ENCODE peak calls at places on chromosomes 1 and 21, in seven cellular contexts. Q is HepG2, X is SK-N-SH, N is GM12892, P is K562, B is H1, K is GM12878. I is an unnamed sample.

GRCh38 chr1:20521960-20522861 is 14.3 kb upstream of the MUL1 start:
- DNase-seq in Q (peak; percentile 57), P (peak; percentile 84), X (peak; percentile 69), K (peak; percentile 20), B (peak; percentile 94), N (no peak), I (peak; percentile 25)

GRCh38 chr1:228452194-228453021 is 34.8 kb upstream of the RNF187 start:
- DNase-seq in B (peak; percentile 45), X (no peak), Q (no peak), P (peak; percentile 79), N (no peak), K (no peak), I (no peak)

GRCh38 chr21:42650441-42651421 is 2.7 kb upstream of the PDE9A start:
- DNase-seq in K (no peak), X (no peak), N (no peak), Q (no peak), B (no peak), P (no peak), I (no peak)

GRCh38 chr1:98172022-98172421 is 251.2 kb upstream of the DPYD start:
- DNase-seq in K (no peak), P (no peak), X (no peak), Q (no peak), B (no peak), N (no peak), I (no peak)

GRCh38 chr1:221877365-221877764 is 135.5 kb upstream of the DUSP10 start:
- DNase-seq in P (no peak), B (no peak), K (no peak), X (no peak), Q (no peak), N (no peak), I (no peak)

GRCh38 chr1:115099693-115100050 is 10.4 kb upstream of the TSPAN2 start:
- DNase-seq in K (no peak), Q (no peak), B (no peak), N (no peak), P (no peak), X (no peak), I (no peak)

GRCh38 chr1:33394716-33395115 is 36.2 kb downstream of the PHC2 start:
- DNase-seq in P (no peak), B (no peak), Q (no peak), X (no peak), K (no peak), N (no peak), I (no peak)

GRCh38 chr1:246418565-246419312 is 88.3 kb downstream of the SMYD3 start:
- DNase-seq in N (no peak), Q (no peak), X (no peak), B (no peak), K (no peak), P (no peak), I (no peak)

GRCh38 chr1:223378754-223379153 is 14.5 kb upstream of the CCDC185 start:
- DNase-seq in Q (no peak), K (no peak), P (peak; percentile 55), X (no peak), B (no peak), N (no peak), I (no peak)

GRCh38 chr1:153509729-153510354 is 25.9 kb downstream of the S100A6 start:
- DNase-seq in K (no peak), B (no peak), X (peak; percentile 73), P (peak; percentile 68), Q (peak; percentile 37), N (peak; percentile 51), I (no peak)

GRCh38 chr1:154546264-154547043 is 12.0 kb downstream of the UBE2Q1 start:
- DNase-seq in K (peak; percentile 13), X (peak; percentile 88), Q (peak; percentile 72), P (peak; percentile 80), B (peak; percentile 73), N (peak; percentile 67), I (peak; percentile 77)

GRCh38 chr1:170162385-170163226 is 16.8 kb downstream of the NTMT2 start:
- DNase-seq in N (no peak), B (no peak), Q (peak; percentile 9), X (no peak), K (no peak), P (no peak), I (no peak)

GRCh38 chr1:29047142-29047541 is 76.6 kb downstream of the TMEM200B start:
- DNase-seq in K (no peak), X (no peak), B (no peak), P (no peak), N (no peak), Q (no peak), I (no peak)

GRCh38 chr1:192703283-192704206 is 67.6 kb downstream of the RGS13 start:
- DNase-seq in N (no peak), K (peak; percentile 16), X (no peak), P (no peak), Q (no peak), B (no peak), I (no peak)

GRCh38 chr1:192706936-192707335 is 71.0 kb downstream of the RGS13 start:
- DNase-seq in B (no peak), K (no peak), X (no peak), N (no peak), P (no peak), Q (no peak), I (no peak)

GRCh38 chr1:192707978-192708547 is 72.1 kb downstream of the RGS13 start:
- DNase-seq in N (no peak), X (no peak), K (no peak), P (no peak), Q (peak; percentile 16), B (no peak), I (no peak)

GRCh38 chr1:192702212-192702993 is 66.5 kb downstream of the RGS13 start:
- DNase-seq in K (no peak), B (no peak), P (no peak), N (no peak), X (no peak), Q (peak; percentile 87), I (no peak)

DNA sequence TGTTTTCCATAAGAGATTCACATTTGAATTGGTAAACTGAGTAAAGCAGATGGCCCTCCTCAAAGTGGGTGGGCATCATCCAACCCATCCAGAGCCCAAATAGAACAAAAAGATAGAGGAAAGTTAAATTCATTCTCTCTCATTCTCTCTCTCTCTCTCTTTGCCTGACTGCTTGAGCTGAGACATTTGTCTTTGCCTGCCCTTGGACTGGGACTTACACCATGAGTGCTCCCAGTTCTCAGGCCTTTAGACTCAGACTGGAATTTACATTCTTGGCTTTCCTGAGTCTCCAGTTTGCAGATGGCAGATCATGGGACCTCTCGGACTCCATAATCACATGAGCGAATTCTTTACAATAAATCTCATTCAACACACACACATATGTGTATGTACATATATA is 69.6 kb downstream of the RGS13 start:
- DNase-seq in X (no peak), N (no peak), K (no peak), Q (no peak), P (no peak), B (no peak), I (no peak)
- TF ChIP-seq TAF1 in X (no peak), N (no peak), K (no peak), Q (no peak), P (no peak), B (no peak), I (no peak)

GRCh38 chr1:172763088-172763487 is 104.2 kb downstream of the FASLG start:
- DNase-seq in N (no peak), K (no peak), B (no peak), X (no peak), Q (no peak), P (no peak), I (no peak)

GRCh38 chr1:172761581-172762025 is 102.7 kb downstream of the FASLG start:
- DNase-seq in X (no peak), B (no peak), Q (no peak), K (no peak), P (no peak), N (no peak), I (no peak)

GRCh38 chr1:172766462-172766861 is 107.6 kb downstream of the FASLG start:
- DNase-seq in P (no peak), Q (no peak), B (no peak), X (no peak), K (no peak), N (no peak), I (no peak)

GRCh38 chr1:172762087-172762486 is 103.2 kb downstream of the FASLG start:
- DNase-seq in N (no peak), P (no peak), X (no peak), B (no peak), K (no peak), Q (no peak), I (no peak)

DNA sequence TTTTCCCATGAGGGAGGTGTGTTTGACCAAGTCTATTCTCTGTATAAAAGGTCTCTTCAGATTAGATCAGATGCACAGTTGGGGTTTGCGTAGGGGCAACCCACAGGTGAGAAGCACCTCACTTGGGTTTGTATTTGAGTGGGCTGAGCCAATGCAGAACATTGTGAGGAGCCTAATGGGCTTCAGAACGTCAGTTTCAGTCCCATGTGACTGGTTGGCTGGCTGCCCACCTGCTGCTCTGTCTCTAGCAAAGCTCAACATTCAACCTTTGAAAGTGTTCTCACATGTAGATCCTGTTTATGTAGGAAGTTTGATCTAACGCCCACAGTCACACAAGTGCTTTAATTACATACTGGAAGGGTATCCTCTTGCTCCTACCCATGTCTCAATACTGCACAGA is 105.5 kb downstream of the FASLG start:
- DNase-seq in X (no peak), N (no peak), Q (no peak), K (no peak), B (no peak), P (no peak), I (no peak)
- TF ChIP-seq TAF1 in X (no peak), N (no peak), Q (no peak), K (no peak), B (no peak), P (no peak), I (no peak)

GRCh38 chr1:201172999-201173610 is 17.5 kb upstream of the IGFN1 start:
- DNase-seq in B (no peak), K (no peak), X (no peak), N (no peak), P (no peak), Q (no peak), I (no peak)
- TF ChIP-seq TAF1 in B (no peak), K (no peak), X (no peak), N (no peak), P (no peak), Q (no peak), I (no peak)

GRCh38 chr1:224380003-224380402 is 23.3 kb downstream of the CNIH4 start:
- DNase-seq in X (no peak), N (no peak), P (no peak), K (peak; percentile 75), Q (no peak), B (no peak), I (no peak)
- TF ChIP-seq TAF1 in X (no peak), N (no peak), P (no peak), K (no peak), Q (no peak), B (no peak), I (no peak)

DNA sequence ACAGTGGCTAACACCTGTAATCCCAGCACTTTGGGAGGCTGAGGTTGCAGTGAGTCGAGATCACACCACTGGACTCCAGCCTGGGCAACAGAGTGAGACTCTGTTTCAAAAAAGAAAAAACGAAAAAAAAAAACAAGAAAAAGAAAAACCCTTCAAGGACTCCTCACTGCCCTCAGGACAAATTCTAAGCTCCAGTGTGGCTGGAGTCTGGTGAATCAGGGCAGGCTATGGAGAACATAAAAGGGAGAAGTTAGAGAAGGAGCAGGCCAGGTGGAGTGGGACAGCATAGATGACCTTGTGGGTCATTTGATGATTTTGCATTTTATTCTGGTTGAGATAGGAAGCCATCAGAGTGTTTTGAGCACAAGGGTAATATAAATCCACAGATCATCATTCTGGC is 12.5 kb upstream of the UAP1 start:
- DNase-seq in P (no peak), B (no peak), K (no peak), N (no peak), Q (no peak), X (no peak), I (no peak)
- TF ChIP-seq TAF1 in P (no peak), B (no peak), K (no peak), N (no peak), Q (no peak), X (no peak), I (no peak)

I was measured in GM12891.